ENCODE peak calls at places on chromosomes 2 and 18, in four cellular contexts. F is fibroblast of lung, T is GM23248, X is mammary epithelial cell. V is an unnamed sample.

GRCh38 chr2:111243295-111243694 is 122.6 kb downstream of the BCL2L11 start:
- DNase-seq in T (no peak), F (no peak), X (no peak), V (no peak)

GRCh38 chr2:180618570-180618969 is 361.8 kb upstream of the UBE2E3 start:
- DNase-seq in F (peak; percentile 17), T (no peak), X (no peak), V (no peak)

GRCh38 chr18:39647627-39648502 is 2082.3 kb upstream of the CELF4 start:
- DNase-seq in F (peak; percentile 93), T (peak; percentile 87), X (peak; percentile 91), V (peak; percentile 18)

GRCh38 chr2:223835701-223836532 is 1.5 kb downstream of the AP1S3 start:
- DNase-seq in X (peak; percentile 73), F (peak; percentile 38), T (no peak), V (peak; percentile 76)

GRCh38 chr2:224754129-224754528 is 38.0 kb upstream of the CCDC195 start:
- DNase-seq in X (peak; percentile 66), F (peak; percentile 62), T (peak; percentile 87), V (no peak)

GRCh38 chr2:95328386-95329125 is 31.4 kb downstream of the KCNIP3 start:
- DNase-seq in F (peak; percentile 56), X (no peak), T (peak; percentile 55), V (no peak)

GRCh38 chr18:13112982-13113381 is 105.6 kb upstream of the LDLRAD4 start:
- DNase-seq in T (peak; percentile 55), F (peak; percentile 66), X (peak; percentile 32), V (no peak)

GRCh38 chr2:232749331-232749730 is 27.0 kb downstream of the KCNJ13 start:
- DNase-seq in X (no peak), T (no peak), F (no peak), V (no peak)

GRCh38 chr18:61992285-61992684 is 99.5 kb upstream of the RNF152 start:
- DNase-seq in T (peak; percentile 81), X (peak; percentile 80), F (peak; percentile 94), V (peak; percentile 3)

GRCh38 chr2:207996848-207997247 is 28.5 kb downstream of the PLEKHM3 start:
- DNase-seq in X (no peak), F (no peak), T (no peak), V (no peak)

GRCh38 chr2:237196866-237197618 is 111.4 kb downstream of the COPS8 start:
- DNase-seq in X (peak; percentile 77), F (peak; percentile 85), T (peak; percentile 85), V (peak; percentile 59)

GRCh38 chr18:475202-475624 is 25.3 kb downstream of the COLEC12 start:
- DNase-seq in F (peak; percentile 96), X (no peak), T (peak; percentile 77), V (no peak)

GRCh38 chr18:77031662-77032061 is 100.9 kb downstream of the MBP start:
- DNase-seq in F (no peak), X (no peak), T (no peak), V (no peak)

GRCh38 chr2:220891405-220891804 is 680.7 kb downstream of the EPHA4 start:
- DNase-seq in T (peak; percentile 91), X (peak; percentile 74), F (peak; percentile 95), V (peak; percentile 3)

GRCh38 chr2:241865416-241865956 is 4.0 kb upstream of the RTP5 start:
- DNase-seq in T (no peak), F (no peak), X (no peak), V (no peak)

GRCh38 chr2:37635359-37636208 is 35.9 kb downstream of the CDC42EP3 start:
- DNase-seq in T (peak; percentile 92), X (peak; percentile 98), F (peak; percentile 75), V (no peak)

GRCh38 chr2:121287146-121287798 is 2.3 kb upstream of the TFCP2L1 start:
- DNase-seq in T (no peak), F (no peak), X (no peak), V (no peak)

GRCh38 chr2:151851761-151852160 is 23.5 kb upstream of the ARL5A start:
- DNase-seq in X (no peak), F (peak; percentile 79), T (peak; percentile 40), V (peak; percentile 6)

GRCh38 chr18:48032876-48033769 is 102.7 kb upstream of the SMAD2 start:
- DNase-seq in T (peak; percentile 84), F (peak; percentile 87), X (peak; percentile 75), V (peak; percentile 60)

GRCh38 chr2:11896386-11896785 is 150.0 kb downstream of the LPIN1 start:
- DNase-seq in X (no peak), T (no peak), F (no peak), V (no peak)

GRCh38 chr2:203718087-203718486 is 11.6 kb downstream of the CD28 start:
- DNase-seq in X (no peak), F (peak; percentile 13), T (peak; percentile 21), V (no peak)

GRCh38 chr2:11520092-11520693 is 13.7 kb upstream of the GREB1 start:
- DNase-seq in X (no peak), F (peak; percentile 18), T (no peak), V (no peak)

GRCh38 chr18:68387246-68387645 is 327.7 kb downstream of the TMX3 start:
- DNase-seq in F (peak; percentile 55), T (peak; percentile 49), X (peak; percentile 25), V (no peak)

GRCh38 chr2:177397501-177398289 is 5.1 kb downstream of the AGPS start:
- DNase-seq in X (peak; percentile 77), F (peak; percentile 98), T (peak; percentile 92), V (peak; percentile 38)

GRCh38 chr2:163625632-163626031 is 110.2 kb downstream of the FIGN start:
- DNase-seq in X (no peak), F (no peak), T (no peak), V (no peak)

DNA sequence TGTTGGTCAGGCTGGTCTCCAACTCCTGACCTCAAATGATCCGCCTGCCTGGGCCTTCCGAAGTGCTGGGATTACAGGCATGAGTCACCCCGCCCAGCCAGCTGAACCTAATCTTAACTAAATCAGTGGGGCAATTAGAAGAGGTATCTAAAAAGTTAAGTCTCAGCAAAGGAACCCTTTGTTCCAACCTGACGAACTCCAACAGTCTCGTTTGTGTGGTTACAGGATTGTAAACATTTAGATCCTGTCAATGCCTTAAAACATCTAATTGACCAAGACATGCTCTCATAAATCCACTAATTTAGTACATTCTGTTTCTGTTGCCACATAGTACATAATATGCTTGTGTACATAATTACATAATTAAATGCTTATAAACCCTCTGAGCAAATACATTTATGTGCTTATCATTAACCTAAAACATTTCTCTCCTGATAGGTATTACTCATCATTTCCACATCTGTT is 31.1 kb upstream of the STK39 start:
- DNase-seq in T (peak; percentile 37), F (peak; percentile 86), X (peak; percentile 88), V (no peak)
- H3K4me2 ChIP-seq in T (no peak overlapping the region), F (no peak overlapping the region), X (no peak overlapping the region), V (no peak overlapping the region)

GRCh38 chr2:56185582-56186046 is 1.8 kb downstream of the CCDC85A start:
- DNase-seq in T (peak; percentile 64), F (peak; percentile 59), X (peak; percentile 10), V (peak; percentile 1)
- TF ChIP-seq EZH2 in T (no peak), F (peak; percentile 39), X (no peak), V (no peak)

DNA sequence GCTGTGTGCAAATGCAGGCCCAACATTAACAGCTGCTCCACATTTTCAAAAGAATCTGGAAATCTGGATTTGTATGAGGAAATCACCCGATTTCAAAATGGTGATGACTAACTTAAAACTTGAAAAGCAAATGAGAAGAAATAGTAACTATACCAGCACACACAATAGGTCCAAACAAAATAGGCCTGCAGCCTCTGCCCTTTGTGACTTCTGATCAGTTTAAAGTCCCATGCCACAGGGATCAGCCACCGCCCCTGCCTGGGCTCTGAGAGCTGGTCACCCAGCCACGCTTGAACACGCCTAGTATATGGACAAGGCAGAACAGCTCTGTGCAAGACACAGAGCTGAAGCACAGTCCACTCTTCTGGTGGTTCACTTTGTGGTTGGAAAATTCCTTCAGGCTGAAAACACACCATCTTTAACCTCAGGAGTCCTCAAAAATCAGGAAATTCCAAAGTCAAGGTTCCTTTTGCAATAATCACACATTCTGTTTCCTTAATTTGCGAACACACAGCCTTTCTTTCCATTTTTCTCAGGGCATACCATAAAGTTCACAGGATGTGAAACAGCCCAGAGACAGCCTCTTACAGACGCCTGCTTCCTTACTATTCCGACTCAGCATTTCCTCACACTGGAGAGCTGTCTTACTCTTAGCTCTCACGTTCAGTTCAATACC is 150.1 kb upstream of the RIOK3 start:
- DNase-seq in F (peak; percentile 98), X (peak; percentile 90), T (peak; percentile 89), V (peak; percentile 78)
- H3K4me2 ChIP-seq in F (peak overlapping the region; percentile 40), X (peak overlapping the region; percentile 16), T (peak overlapping the region; percentile 78), V (peak overlapping the region; percentile 53)

DNA sequence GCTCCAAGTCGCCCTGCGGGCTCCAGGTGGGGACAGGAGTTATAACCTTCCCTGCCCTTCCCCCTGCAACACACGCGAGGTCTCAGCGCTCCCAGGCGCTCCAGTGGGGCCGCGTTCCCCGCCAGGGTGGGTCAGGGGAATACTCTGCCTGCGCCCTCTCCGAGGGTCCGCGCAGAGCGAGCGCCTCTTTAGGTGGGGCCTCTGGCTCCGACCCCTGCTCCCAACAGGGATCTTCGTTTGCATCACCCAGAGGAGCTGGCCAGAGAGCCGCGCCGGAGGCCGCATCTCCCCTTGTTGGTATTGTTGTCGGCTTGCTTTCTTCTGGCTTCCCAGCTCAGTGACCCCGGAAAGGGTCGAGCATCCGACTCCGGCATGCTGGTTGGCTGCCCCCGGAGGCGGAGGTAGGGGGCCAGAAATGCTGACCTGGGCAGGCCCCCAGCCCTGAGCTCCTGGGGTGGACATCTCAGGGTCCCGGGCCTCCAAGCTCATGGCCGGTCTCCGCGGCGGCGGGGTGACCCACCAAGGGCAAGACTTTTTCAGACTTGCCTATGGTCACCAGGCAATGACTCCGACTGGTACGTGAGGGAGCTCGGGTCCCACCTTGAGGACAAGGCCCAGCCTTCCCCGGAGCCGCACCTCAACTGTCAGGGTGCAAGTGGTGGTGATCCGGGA is 11.2 kb upstream of the EN1 start:
- DNase-seq in F (no peak), X (no peak), T (no peak), V (no peak)
- TF ChIP-seq EZH2 in F (peak; percentile 8), X (peak; percentile 74), T (no peak), V (no peak)

DNA sequence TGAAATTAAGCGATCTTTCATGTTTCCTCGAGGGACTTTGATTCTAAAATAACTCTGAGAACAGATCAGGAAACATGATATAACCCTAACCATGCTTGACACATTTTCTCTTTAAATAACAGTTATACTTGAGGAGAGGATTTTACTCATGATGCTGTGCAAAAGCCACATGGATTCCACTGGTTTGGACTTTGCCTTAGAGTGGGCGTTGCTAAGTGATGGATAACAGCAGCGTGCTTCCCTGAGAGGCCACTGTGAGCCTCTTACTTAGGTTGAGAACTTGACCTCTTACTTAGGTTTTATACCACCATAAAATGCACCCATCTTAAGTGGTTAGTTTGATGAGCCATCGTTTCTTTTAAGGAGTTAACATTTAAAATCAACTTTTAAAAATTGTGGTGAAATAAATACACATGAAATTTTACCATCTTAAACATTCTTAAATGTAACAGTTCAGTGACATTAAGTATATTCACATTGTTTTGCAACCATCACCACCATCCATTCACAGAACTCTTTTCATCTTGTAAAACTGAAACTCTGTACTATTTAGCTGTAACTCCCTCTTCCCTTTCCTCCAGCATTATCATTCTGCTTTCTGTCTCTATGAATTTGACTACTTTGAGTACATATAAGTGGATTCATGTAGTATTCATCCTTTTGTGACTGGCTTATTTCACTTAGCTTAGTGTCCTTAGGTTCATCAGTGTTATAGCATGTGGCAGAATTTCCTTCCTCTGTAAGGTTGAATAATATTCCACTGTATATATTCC is 22.5 kb downstream of the ANXA4 start:
- DNase-seq in T (peak; percentile 36), F (peak; percentile 59), X (no peak), V (no peak)
- H3K4me2 ChIP-seq in T (no peak overlapping the region), F (no peak overlapping the region), X (no peak overlapping the region), V (no peak overlapping the region)

V was measured in PC-9.